ENCODE peak calls at places on chromosomes 5 and 9, in four cellular contexts. I, V, A and Q are unnamed samples.

GRCh38 chr5:142905375-142905774 is 135.2 kb downstream of the ARHGAP26 start:
- DNase-seq in I (no peak), V (no peak), A (no peak), Q (no peak)

GRCh38 chr9:135016876-135017275 is 70.6 kb upstream of the OLFM1 start:
- DNase-seq in I (no peak), V (no peak), A (no peak), Q (no peak)

GRCh38 chr5:103513696-103514095 is 48.9 kb downstream of the NUDT12 start:
- DNase-seq in I (no peak), V (no peak), A (no peak), Q (no peak)

GRCh38 chr5:93585054-93585751 is 2.2 kb downstream of the NR2F1 start:
- DNase-seq in I (no peak), V (no peak), A (peak; percentile 18), Q (no peak)

GRCh38 chr9:119005162-119005561 is 364.1 kb downstream of the BRINP1 start:
- DNase-seq in I (no peak), V (no peak), A (no peak), Q (no peak)

GRCh38 chr5:173789031-173789920 is 98.9 kb upstream of the CPEB4 start:
- DNase-seq in I (no peak), V (no peak), A (no peak), Q (peak; percentile 49)

GRCh38 chr9:130425741-130426466 is 18.9 kb upstream of the ASS1 start:
- DNase-seq in I (no peak), V (no peak), A (no peak), Q (no peak)

GRCh38 chr5:106759581-106759980 is 911.2 kb downstream of the EFNA5 start:
- DNase-seq in I (no peak), V (no peak), A (no peak), Q (no peak)

GRCh38 chr9:111597852-111598729 is 1.4 kb downstream of the PTGR1 start:
- DNase-seq in I (peak; percentile 43), V (peak; percentile 66), A (peak; percentile 38), Q (peak; percentile 72)

GRCh38 chr5:115392611-115393010 is 96.2 kb upstream of the CCDC112 start:
- DNase-seq in I (no peak), V (no peak), A (no peak), Q (no peak)

GRCh38 chr9:136074706-136075105 is 20.4 kb downstream of the NACC2 start:
- DNase-seq in I (no peak), V (no peak), A (no peak), Q (no peak)

GRCh38 chr9:109640232-109641078 is 139.5 kb upstream of the PALM2AKAP2 start:
- DNase-seq in I (no peak), V (no peak), A (no peak), Q (peak; percentile 14)

GRCh38 chr5:111649516-111649915 is 107.5 kb downstream of the NREP start:
- DNase-seq in I (no peak), V (no peak), A (no peak), Q (no peak)

GRCh38 chr5:140725799-140726471 is 25.7 kb downstream of the ZMAT2 start:
- DNase-seq in I (peak; percentile 19), V (peak; percentile 56), A (peak; percentile 45), Q (peak; percentile 58)

GRCh38 chr9:130053504-130054427 is at the start of gene GPR107:
- DNase-seq in I (peak; percentile 81), V (peak; percentile 66), A (peak; percentile 59), Q (peak; percentile 90)

GRCh38 chr9:106868565-106868964 is 5.6 kb downstream of the ZNF462 start:
- DNase-seq in I (no peak), V (no peak), A (no peak), Q (no peak)

GRCh38 chr5:16879650-16880049 is 56.4 kb downstream of the MYO10 start:
- DNase-seq in I (no peak), V (no peak), A (no peak), Q (no peak)

GRCh38 chr9:15104826-15105420 is 194.7 kb upstream of the FREM1 start:
- DNase-seq in I (peak; percentile 13), V (peak; percentile 18), A (peak; percentile 4), Q (peak; percentile 24)

GRCh38 chr9:591292-591691 is 250.2 kb upstream of the DMRT1 start:
- DNase-seq in I (no peak), V (no peak), A (no peak), Q (no peak)

GRCh38 chr5:37850128-37850865 is 10.5 kb upstream of the GDNF start:
- DNase-seq in I (no peak), V (no peak), A (no peak), Q (no peak)

GRCh38 chr5:137122075-137122474 is 377.1 kb downstream of the SPOCK1 start:
- DNase-seq in I (no peak), V (no peak), A (no peak), Q (no peak)

GRCh38 chr9:70506159-70506558 is 91.7 kb upstream of the KLF9 start:
- DNase-seq in I (no peak), V (no peak), A (no peak), Q (no peak)

GRCh38 chr9:138103824-138104206 is 226.2 kb downstream of the CACNA1B start:
- DNase-seq in I (no peak), V (no peak), A (no peak), Q (peak; percentile 10)

GRCh38 chr5:66666778-66667177 is 70.6 kb downstream of the MAST4 start:
- DNase-seq in I (no peak), V (no peak), A (no peak), Q (no peak)

GRCh38 chr5:174608631-174609097 is 115.7 kb upstream of the MSX2 start:
- DNase-seq in I (no peak), V (no peak), A (no peak), Q (no peak)

GRCh38 chr5:116876240-116876840 is 301.7 kb upstream of the SEMA6A start:
- DNase-seq in I (no peak), V (no peak), A (peak; percentile 46), Q (no peak)

GRCh38 chr5:176837707-176838115 is 27.4 kb downstream of the UNC5A start:
- DNase-seq in I (peak; percentile 58), V (peak; percentile 72), A (peak; percentile 68), Q (peak; percentile 82)

GRCh38 chr9:5578018-5578697 is 50.7 kb upstream of the RIC1 start:
- DNase-seq in I (no peak), V (no peak), A (no peak), Q (no peak)

GRCh38 chr5:87909382-87909781 is 359.3 kb downstream of the TMEM161B start:
- DNase-seq in I (no peak), V (no peak), A (no peak), Q (no peak)

GRCh38 chr9:84339951-84340350 is 607 bp downstream of the SLC28A3 start:
- DNase-seq in I (no peak), V (no peak), A (no peak), Q (no peak)

GRCh38 chr5:61823796-61824195 is 482.2 kb upstream of the KIF2A start:
- DNase-seq in I (no peak), V (no peak), A (no peak), Q (no peak)

GRCh38 chr9:110623462-110624025 is 44.0 kb upstream of the SVEP1 start:
- DNase-seq in I (no peak), V (no peak), A (peak; percentile 9), Q (peak; percentile 27)

GRCh38 chr5:100505984-100506670 is 29.0 kb upstream of the FAM174A start:
- DNase-seq in I (no peak), V (no peak), A (peak; percentile 43), Q (no peak)

GRCh38 chr9:136762915-136763648 is 1.2 kb downstream of the LCN15 start:
- DNase-seq in I (no peak), V (peak; percentile 44), A (no peak), Q (peak; percentile 4)

GRCh38 chr9:109816490-109816889 is 36.5 kb downstream of the PALM2AKAP2 start:
- DNase-seq in I (no peak), V (no peak), A (peak; percentile 83), Q (no peak)

GRCh38 chr5:65334077-65334476 is 147.6 kb downstream of the ADAMTS6 start:
- DNase-seq in I (no peak), V (no peak), A (no peak), Q (no peak)